ENCODE peak calls at places on chromosomes 13 and 19, in ten cellular contexts. W is PC-9, S is type B pancreatic cell, C is B cell, J is spleen, E is WTC11, O is GM23338, A is adrenal gland, P is fibroblast of mammary gland, X is GM06990. H is an unnamed sample.

GRCh38 chr19:4971424-4971793 is 2.5 kb downstream of the KDM4B start:
- DNase-seq in W (peak), S (no peak), C (no peak), J (peak), E (peak), O (peak), A (peak), P (no peak), X (no peak), H (peak)

GRCh38 chr19:5775668-5776309 is 8.8 kb downstream of the PRR22 start:
- DNase-seq in W (no peak), S (no peak), C (no peak), J (no peak), E (no peak), O (no peak), A (no peak), P (peak), X (no peak), H (no peak)

GRCh38 chr13:21061077-21061945 is at the start of gene LATS2:
- DNase-seq in W (peak), S (peak), C (peak), J (peak), E (peak), O (peak), A (peak), P (peak), X (peak), H (peak)

GRCh38 chr13:60061737-60062136 is 102.0 kb downstream of the DIAPH3 start:
- DNase-seq in W (no peak), S (no peak), C (no peak), J (no peak), E (no peak), O (peak), A (no peak), P (no peak), X (no peak), H (no peak)

GRCh38 chr19:47122359-47123335 is 8.0 kb upstream of the SAE1 start:
- DNase-seq in W (peak), S (no peak), C (no peak), J (no peak), E (no peak), O (no peak), A (no peak), P (peak), X (no peak), H (no peak)

GRCh38 chr19:22144394-22144793 is 52.4 kb downstream of the ZNF676 start:
- DNase-seq in W (no peak), S (no peak), C (peak), J (no peak), E (no peak), O (peak), A (no peak), P (peak), X (no peak), H (no peak)

GRCh38 chr13:78372581-78372980 is 230.8 kb downstream of the POU4F1 start:
- DNase-seq in W (no peak), S (no peak), C (no peak), J (no peak), E (no peak), O (no peak), A (no peak), P (peak), X (no peak), H (no peak)

GRCh38 chr19:8702350-8702749 is 3.8 kb upstream of the ACTL9 start:
- DNase-seq in W (no peak), S (peak), C (no peak), J (no peak), E (no peak), O (no peak), A (no peak), P (no peak), X (no peak), H (no peak)

GRCh38 chr13:99981115-99982020 is at the start of gene ZIC2:
- DNase-seq in W (peak), S (peak), C (peak), J (peak), E (peak), O (peak), A (no peak), P (peak), X (peak), H (no peak)

GRCh38 chr19:41753159-41753558 is 2.2 kb upstream of the CEACAM6 start:
- DNase-seq in W (peak), S (no peak), C (peak), J (peak), E (peak), O (peak), A (peak), P (peak), X (peak), H (peak)

GRCh38 chr13:107079423-107080099 is 511.6 kb upstream of the ARGLU1 start:
- DNase-seq in W (no peak), S (no peak), C (no peak), J (no peak), E (no peak), O (no peak), A (no peak), P (no peak), X (no peak), H (no peak)

GRCh38 chr13:59950201-59950730 is 213.5 kb downstream of the DIAPH3 start:
- DNase-seq in W (no peak), S (no peak), C (no peak), J (no peak), E (no peak), O (no peak), A (no peak), P (peak), X (no peak), H (no peak)

GRCh38 chr13:110812111-110812868 is 98.8 kb downstream of the ING1 start:
- DNase-seq in W (no peak), S (no peak), C (no peak), J (no peak), E (peak), O (peak), A (no peak), P (peak), X (no peak), H (no peak)
- TF ChIP-seq CTCF in W (no peak), S (no peak), C (no peak), J (no peak), E (no peak), O (peak), A (peak), P (peak), X (no peak), H (no peak)

GRCh38 chr13:94967183-94968039 is 255.1 kb upstream of the SOX21 start:
- DNase-seq in W (no peak), S (peak), C (no peak), J (no peak), E (peak), O (peak), A (no peak), P (no peak), X (peak), H (no peak)

GRCh38 chr13:94966380-94966779 is 254.0 kb upstream of the SOX21 start:
- DNase-seq in W (no peak), S (no peak), C (no peak), J (no peak), E (no peak), O (no peak), A (no peak), P (no peak), X (no peak), H (no peak)

GRCh38 chr13:94972262-94972661 is 259.9 kb upstream of the SOX21 start:
- DNase-seq in W (no peak), S (no peak), C (no peak), J (no peak), E (no peak), O (no peak), A (no peak), P (no peak), X (no peak), H (no peak)

GRCh38 chr13:94968757-94969086 is 256.4 kb upstream of the SOX21 start:
- DNase-seq in W (no peak), S (no peak), C (no peak), J (no peak), E (no peak), O (no peak), A (no peak), P (no peak), X (no peak), H (no peak)

DNA sequence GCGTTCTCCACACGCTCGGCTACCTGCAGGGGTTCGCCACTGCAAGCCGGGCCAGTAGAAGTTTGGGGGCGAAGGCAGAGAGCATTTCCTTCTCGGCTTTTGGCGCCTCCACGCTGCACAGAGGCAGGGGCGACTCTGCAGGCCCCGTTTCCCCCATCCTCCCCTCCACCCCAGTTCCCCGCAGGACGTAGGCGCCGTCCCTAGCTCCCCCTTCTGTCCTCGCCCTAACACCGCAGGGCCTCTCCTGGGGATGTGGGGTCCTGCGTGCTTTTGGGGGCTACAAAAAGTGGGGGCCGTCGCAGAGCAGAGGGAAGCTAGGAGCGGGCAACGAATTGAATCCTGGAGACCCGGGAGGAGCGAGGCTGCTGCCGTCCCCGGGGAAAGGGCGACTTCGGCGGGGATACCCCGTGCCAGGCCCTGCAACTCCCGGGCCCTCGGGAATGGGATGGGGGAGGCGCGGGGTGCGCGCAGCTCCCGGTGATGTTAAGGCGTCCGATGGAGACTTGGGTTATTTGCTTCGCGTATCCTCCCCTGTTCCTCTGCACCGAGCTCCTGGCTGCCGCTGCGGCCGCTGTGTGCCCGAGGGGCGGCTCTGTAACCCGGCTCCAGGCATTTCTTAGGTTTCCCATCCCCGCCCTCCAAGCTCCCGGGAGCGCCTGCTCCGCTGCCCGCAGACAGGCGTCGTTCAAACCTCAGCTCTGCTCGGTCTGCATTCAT is 255.9 kb upstream of the SOX21 start:
- DNase-seq in W (no peak), S (peak), C (no peak), J (no peak), E (peak), O (peak), A (no peak), P (no peak), X (peak), H (no peak)
- TF ChIP-seq CTCF in W (no peak), S (no peak), C (no peak), J (no peak), E (no peak), O (peak), A (no peak), P (no peak), X (peak), H (no peak)

DNA sequence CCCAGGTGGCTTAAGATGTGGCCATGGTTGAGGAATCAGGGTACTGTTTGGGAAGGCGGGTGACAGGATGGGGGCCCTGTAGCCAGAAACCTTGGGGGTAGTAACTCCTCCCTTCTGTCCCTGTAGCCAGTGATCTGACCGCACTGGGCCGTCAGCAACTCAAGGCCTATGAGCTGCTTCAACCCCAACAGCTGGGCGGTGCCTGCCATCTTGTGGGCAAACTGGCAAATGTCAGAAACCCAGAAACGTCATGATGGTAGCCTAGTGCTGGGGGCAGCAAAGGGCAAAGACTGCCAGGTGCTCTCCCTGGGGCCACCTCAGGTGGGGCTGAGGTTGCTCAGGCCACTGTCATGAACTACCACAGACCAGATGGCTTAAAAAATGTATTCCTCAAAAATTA is 3.5 kb downstream of the COPE start:
- DNase-seq in W (peak), S (no peak), C (peak), J (peak), E (peak), O (peak), A (peak), P (peak), X (no peak), H (peak)
- TF ChIP-seq CTCF in W (peak), S (peak), C (peak), J (no peak), E (no peak), O (peak), A (peak), P (peak), X (peak), H (peak)

GRCh38 chr13:109381546-109382180 is 404.7 kb downstream of the IRS2 start:
- DNase-seq in W (no peak), S (no peak), C (no peak), J (no peak), E (no peak), O (no peak), A (no peak), P (peak), X (no peak), H (no peak)
- TF ChIP-seq CTCF in W (no peak), S (no peak), C (no peak), J (no peak), E (no peak), O (no peak), A (no peak), P (no peak), X (no peak), H (no peak)

GRCh38 chr19:12695514-12695913 is 917 bp downstream of the FBXW9 start:
- DNase-seq in W (no peak), S (no peak), C (no peak), J (no peak), E (no peak), O (no peak), A (no peak), P (no peak), X (no peak), H (no peak)

GRCh38 chr19:12695090-12695489 is 1.3 kb downstream of the FBXW9 start:
- DNase-seq in W (no peak), S (no peak), C (no peak), J (no peak), E (no peak), O (no peak), A (no peak), P (no peak), X (no peak), H (no peak)

GRCh38 chr19:12695997-12696365 is 450 bp downstream of the FBXW9 start:
- DNase-seq in W (no peak), S (no peak), C (no peak), J (no peak), E (no peak), O (no peak), A (no peak), P (no peak), X (no peak), H (no peak)

GRCh38 chr19:12696366-12697335 is at the start of gene FBXW9:
- DNase-seq in W (peak), S (peak), C (peak), J (peak), E (peak), O (peak), A (peak), P (peak), X (peak), H (peak)

DNA sequence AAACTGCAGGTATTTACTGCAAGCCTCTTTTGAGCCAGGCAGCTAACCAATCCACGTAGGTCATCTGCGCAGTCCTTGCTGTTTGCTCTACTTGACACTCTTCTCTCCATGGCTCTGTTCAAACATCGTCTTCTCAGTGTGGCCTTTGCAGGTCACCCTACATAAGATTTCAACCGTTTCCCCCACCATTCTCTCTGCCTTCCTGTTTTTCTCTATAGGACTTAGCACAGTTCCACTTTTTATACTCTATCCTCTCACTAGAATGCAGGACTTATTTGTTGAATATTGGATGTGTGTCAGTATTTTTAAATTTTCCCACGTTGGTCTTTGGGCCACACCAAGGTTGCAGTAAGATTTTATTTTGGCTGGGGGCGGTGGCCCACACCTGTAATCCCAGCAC is 1.7 kb upstream of the FBXW9 start:
- DNase-seq in W (no peak), S (no peak), C (no peak), J (no peak), E (no peak), O (no peak), A (no peak), P (no peak), X (no peak), H (no peak)
- TF ChIP-seq CTCF in W (no peak), S (no peak), C (no peak), J (no peak), E (no peak), O (no peak), A (no peak), P (no peak), X (no peak), H (no peak)

H was measured in transverse colon.